ENCODE peak calls at places on chromosomes 12 and 14, in five cellular contexts. M is posterior vena cava, N is T-helper 9 cell, O is aorta, S is T-helper 22 cell. K is an unnamed sample.

GRCh38 chr14:33847066-33847465 is 103.8 kb downstream of the EGLN3 start:
- DNase-seq in M (no peak), N (no peak), O (no peak), S (no peak), K (no peak)

GRCh38 chr12:66688836-66689439 is 10.1 kb upstream of the GRIP1 start:
- DNase-seq in M (no peak), N (peak), O (no peak), S (no peak), K (peak)

GRCh38 chr12:32533971-32534590 is 134.7 kb downstream of the FGD4 start:
- DNase-seq in M (no peak), N (no peak), O (peak), S (no peak), K (peak)

GRCh38 chr14:50085570-50086315 is 30.6 kb downstream of the VCPKMT start:
- DNase-seq in M (no peak), N (no peak), O (no peak), S (no peak), K (no peak)

GRCh38 chr12:69161835-69162234 is 77.5 kb upstream of the CPSF6 start:
- DNase-seq in M (no peak), N (peak), O (no peak), S (peak), K (no peak)

GRCh38 chr12:51358496-51358895 is 12.0 kb upstream of the CELA1 start:
- DNase-seq in M (no peak), N (no peak), O (no peak), S (no peak), K (no peak)

GRCh38 chr12:67420506-67420905 is 151.3 kb downstream of the CAND1 start:
- DNase-seq in M (no peak), N (no peak), O (no peak), S (no peak), K (no peak)

GRCh38 chr14:87260460-87260859 is 732.5 kb downstream of the GALC start:
- DNase-seq in M (no peak), N (no peak), O (no peak), S (no peak), K (no peak)

GRCh38 chr14:33061667-33062325 is 123.1 kb downstream of the NPAS3 start:
- DNase-seq in M (no peak), N (no peak), O (no peak), S (no peak), K (no peak)

GRCh38 chr12:80211671-80212070 is 112.3 kb downstream of the OTOGL start:
- DNase-seq in M (no peak), N (no peak), O (no peak), S (no peak), K (no peak)

GRCh38 chr12:88538250-88538649 is 42.0 kb downstream of the KITLG start:
- DNase-seq in M (no peak), N (no peak), O (no peak), S (no peak), K (no peak)

GRCh38 chr14:96090441-96091148 is 51.4 kb downstream of the C14orf132 start:
- DNase-seq in M (peak), N (no peak), O (no peak), S (no peak), K (peak)

GRCh38 chr12:7374423-7375144 is 69.4 kb downstream of the CD163L1 start:
- DNase-seq in M (peak), N (no peak), O (peak), S (no peak), K (no peak)

GRCh38 chr14:59997496-59997895 is 77.6 kb downstream of the LRRC9 start:
- DNase-seq in M (no peak), N (no peak), O (no peak), S (no peak), K (no peak)

GRCh38 chr12:51087818-51088217 is 4.4 kb upstream of the CSRNP2 start:
- DNase-seq in M (no peak), N (no peak), O (no peak), S (no peak), K (no peak)

GRCh38 chr14:102772781-102773570 is 4.3 kb upstream of the TRAF3 start:
- DNase-seq in M (no peak), N (no peak), O (peak), S (no peak), K (no peak)

GRCh38 chr12:46438719-46439319 is 66.2 kb upstream of the SLC38A2 start:
- DNase-seq in M (no peak), N (no peak), O (no peak), S (no peak), K (no peak)

GRCh38 chr14:100096656-100097055 is 31.4 kb downstream of the EVL start:
- DNase-seq in M (no peak), N (no peak), O (no peak), S (no peak), K (peak)

GRCh38 chr14:52977798-52978197 is 26.9 kb upstream of the FERMT2 start:
- DNase-seq in M (no peak), N (no peak), O (no peak), S (no peak), K (no peak)

GRCh38 chr14:35878272-35879140 is 52.4 kb downstream of the BRMS1L start:
- DNase-seq in M (no peak), N (no peak), O (peak), S (no peak), K (no peak)

GRCh38 chr12:20489645-20490044 is 121.3 kb downstream of the PDE3A start:
- DNase-seq in M (no peak), N (no peak), O (no peak), S (no peak), K (no peak)

GRCh38 chr14:54591461-54592245 is 24.7 kb downstream of the SAMD4A start:
- DNase-seq in M (no peak), N (no peak), O (no peak), S (no peak), K (no peak)